ENCODE peak calls at places on chromosomes 12 and 14, in five cellular contexts. A is HCT116, D is SK-N-SH, I is GM12878, E is HepG2. K is an unnamed sample.

GRCh38 chr14:99445916-99446315 is 34.7 kb downstream of the SETD3 start:
- DNase-seq in A (no peak), E (no peak), D (no peak), I (no peak), K (no peak)

GRCh38 chr12:108514468-108514972 is 557 bp upstream of the FICD start:
- DNase-seq in I (no peak), D (no peak), A (no peak), E (no peak), K (no peak)

GRCh38 chr12:133129368-133130037 is 571 bp downstream of the ZNF891 start:
- DNase-seq in I (no peak), A (no peak), D (no peak), E (peak; percentile 2), K (no peak)

GRCh38 chr12:24496755-24497154 is 452.1 kb downstream of the BCAT1 start:
- DNase-seq in A (no peak), E (no peak), I (no peak), D (no peak), K (no peak)

GRCh38 chr12:67991158-67991557 is 1.9 kb downstream of the IFNG-AS1 start:
- DNase-seq in I (no peak), A (no peak), E (no peak), D (no peak), K (no peak)

GRCh38 chr12:57203791-57204190 is 12.8 kb upstream of the NXPH4 start:
- DNase-seq in I (no peak), D (no peak), A (no peak), E (no peak), K (no peak)

GRCh38 chr12:111066744-111067437 is 146.5 kb upstream of the MYL2 start:
- DNase-seq in E (no peak), D (no peak), I (no peak), A (peak; percentile 32), K (no peak)

GRCh38 chr12:12521044-12521485 is 41.6 kb downstream of the DUSP16 start:
- DNase-seq in D (no peak), E (no peak), A (no peak), I (no peak), K (no peak)

GRCh38 chr12:69196302-69197288 is 42.8 kb upstream of the CPSF6 start:
- DNase-seq in I (no peak), E (peak; percentile 10), D (no peak), A (no peak), K (no peak)

GRCh38 chr12:105253882-105254513 is 18.0 kb upstream of the APPL2 start:
- DNase-seq in A (no peak), I (no peak), D (no peak), E (peak; percentile 23), K (no peak)

GRCh38 chr14:100790785-100791667 is 34.9 kb upstream of the MEG3 start:
- DNase-seq in A (no peak), I (no peak), E (no peak), D (no peak), K (no peak)

GRCh38 chr12:104090685-104091084 is 26.4 kb downstream of the HCFC2 start:
- DNase-seq in E (no peak), I (no peak), A (no peak), D (no peak), K (no peak)

GRCh38 chr12:117686911-117687377 is 281.8 kb downstream of the KSR2 start:
- DNase-seq in A (peak; percentile 76), D (peak; percentile 23), E (peak; percentile 35), I (no peak), K (no peak)

GRCh38 chr14:80587096-80587724 is 354.3 kb downstream of the CEP128 start:
- DNase-seq in E (peak; percentile 30), I (peak; percentile 89), A (peak; percentile 21), D (no peak), K (no peak)
- TF ChIP-seq YY1 in E (no peak), I (no peak), A (no peak), D (no peak), K (no peak)

GRCh38 chr12:71162832-71163711 is 5.3 kb upstream of the TSPAN8 start:
- DNase-seq in D (no peak), E (peak; percentile 99), A (no peak), I (no peak), K (no peak)

GRCh38 chr12:71164877-71165197 is 7.0 kb upstream of the TSPAN8 start:
- DNase-seq in D (no peak), I (no peak), A (no peak), E (peak; percentile 47), K (no peak)

GRCh38 chr12:71166869-71167268 is 9.1 kb upstream of the TSPAN8 start:
- DNase-seq in E (no peak), A (no peak), D (no peak), I (no peak), K (no peak)

GRCh38 chr12:71166280-71166679 is 8.5 kb upstream of the TSPAN8 start:
- DNase-seq in A (no peak), E (no peak), D (no peak), I (no peak), K (no peak)

DNA sequence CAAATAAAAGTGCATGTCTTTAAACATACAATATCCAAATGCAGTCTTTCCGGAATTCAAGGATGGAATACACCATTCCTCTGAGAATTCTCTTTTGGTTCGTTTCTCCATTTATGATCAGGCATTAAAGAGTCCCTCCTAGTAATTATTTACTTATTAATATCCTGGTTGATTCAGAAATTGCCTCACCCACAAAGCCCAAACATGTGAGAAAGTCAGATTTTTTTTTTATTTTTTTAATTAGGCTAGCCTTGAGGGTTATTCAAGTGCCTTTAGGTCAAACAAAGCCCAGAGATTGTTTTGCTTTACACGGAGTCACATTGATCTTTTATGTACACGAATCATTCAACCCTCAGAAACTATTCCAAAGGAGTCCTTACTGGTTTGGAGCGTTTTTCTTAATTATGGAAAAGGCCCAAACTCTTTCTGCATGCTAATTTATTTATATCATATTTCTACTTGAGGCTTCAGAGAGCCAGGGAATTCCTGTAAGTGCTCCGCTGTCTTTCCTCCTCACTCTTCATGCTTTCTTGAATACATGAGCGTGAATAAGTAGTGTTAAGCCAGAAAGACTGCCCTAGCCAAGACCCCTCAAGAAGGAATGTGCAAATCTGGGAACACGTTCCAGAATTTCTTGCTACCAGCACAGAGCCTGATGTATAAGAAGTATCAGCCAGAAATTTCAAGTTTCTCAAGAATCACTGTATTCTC is 6.5 kb upstream of the TSPAN8 start:
- DNase-seq in D (no peak), A (no peak), E (no peak), I (no peak), K (no peak)
- TF ChIP-seq YY1 in D (no peak), A (no peak), E (no peak), I (no peak), K (no peak)

DNA sequence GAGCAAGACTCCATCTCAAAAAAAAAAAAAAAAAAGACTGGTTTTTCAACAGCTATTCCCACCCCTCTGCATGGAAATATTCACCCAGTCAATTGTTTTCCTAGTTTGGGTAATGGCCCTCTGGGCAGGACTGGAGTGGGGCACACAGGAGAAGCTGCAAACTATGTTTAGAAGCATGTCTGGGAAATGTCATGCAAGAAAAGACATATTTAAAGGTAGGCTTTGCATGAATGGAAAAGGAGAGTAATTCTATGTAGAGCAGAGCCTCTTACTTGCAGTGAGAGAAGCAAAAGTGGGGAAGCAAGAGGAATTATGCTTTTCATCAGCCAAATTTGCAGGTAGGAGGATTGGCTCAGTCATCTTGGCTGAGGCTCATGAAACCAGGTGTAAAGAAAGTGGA is 276.4 kb upstream of the PLEKHG7 start:
- DNase-seq in E (no peak), I (no peak), A (no peak), D (no peak), K (no peak)
- TF ChIP-seq YY1 in E (no peak), I (no peak), A (no peak), D (no peak), K (no peak)

DNA sequence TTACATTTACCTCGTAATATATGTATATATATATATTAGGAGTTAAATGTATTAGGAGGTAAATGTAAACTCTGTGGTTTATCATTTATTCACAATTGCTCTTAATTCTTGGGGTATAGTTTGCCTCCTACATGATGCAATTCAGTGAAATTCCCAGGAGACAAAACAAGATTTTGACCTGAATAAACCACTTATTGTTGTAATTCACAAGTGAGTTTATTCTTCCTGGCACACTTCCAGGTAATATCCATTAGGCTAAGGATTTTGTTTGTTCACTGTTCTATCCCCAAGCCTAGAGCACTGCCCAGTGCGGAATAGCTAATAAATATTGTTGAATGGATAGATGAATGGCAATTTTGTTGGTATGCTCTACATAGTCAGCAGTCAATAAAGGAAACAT is 3.0 kb downstream of the SMIM10L1 start:
- DNase-seq in I (no peak), A (no peak), E (no peak), D (no peak), K (no peak)
- TF ChIP-seq YY1 in I (no peak), A (no peak), E (no peak), D (no peak), K (no peak)

GRCh38 chr12:66188584-66189475 is at the start of gene IRAK3:
- DNase-seq in A (no peak), D (peak; percentile 69), E (no peak), I (no peak), K (no peak)
- TF ChIP-seq YY1 in A (no peak), D (no peak), E (no peak), I (peak; percentile 68), K (no peak)

GRCh38 chr12:92145731-92146496 is at the start of gene BTG1:
- DNase-seq in D (peak; percentile 94), A (peak; percentile 99), E (peak; percentile 98), I (peak; percentile 100), K (peak; percentile 98)

GRCh38 chr12:92144045-92144630 is 1.5 kb downstream of the BTG1 start:
- DNase-seq in D (peak; percentile 56), E (peak; percentile 81), A (peak; percentile 66), I (no peak), K (peak; percentile 72)

GRCh38 chr12:92144631-92145480 is 790 bp downstream of the BTG1 start:
- DNase-seq in A (no peak), E (peak; percentile 27), I (no peak), D (peak; percentile 60), K (peak; percentile 18)

GRCh38 chr12:92146497-92146828 is 817 bp upstream of the BTG1 start:
- DNase-seq in E (no peak), D (no peak), A (no peak), I (no peak), K (peak; percentile 13)

GRCh38 chr12:92145481-92145730 is 240 bp downstream of the BTG1 start:
- DNase-seq in E (no peak), A (no peak), I (no peak), D (no peak), K (no peak)
- TF ChIP-seq YY1 in E (no peak), A (no peak), I (no peak), D (no peak), K (no peak)